ENCODE peak calls at places on chromosomes 1 and 21, in four cellular contexts. O is mesendoderm, H is neuronal stem cell, L is H9. X is an unnamed sample.

GRCh38 chr1:209008586-209008985 is 574.9 kb upstream of the CAMK1G start:
- DNase-seq in O (no peak), H (no peak), L (no peak), X (no peak)

GRCh38 chr1:162548170-162548569 is 13.4 kb upstream of the UAP1 start:
- DNase-seq in O (no peak), H (no peak), L (no peak), X (peak; percentile 54)

GRCh38 chr1:183234660-183235476 is 48.8 kb downstream of the LAMC2 start:
- DNase-seq in O (peak; percentile 97), H (peak; percentile 63), L (peak; percentile 70), X (peak; percentile 98)

GRCh38 chr1:24345334-24345733 is 26.2 kb downstream of the GRHL3 start:
- DNase-seq in O (no peak), H (no peak), L (no peak), X (no peak)

GRCh38 chr1:161439280-161440232 is 65.7 kb upstream of the FCGR2A start:
- DNase-seq in O (peak; percentile 73), H (no peak), L (peak; percentile 56), X (peak; percentile 33)

GRCh38 chr1:30929135-30929889 is 20.8 kb upstream of the SDC3 start:
- DNase-seq in O (peak; percentile 77), H (no peak), L (peak; percentile 73), X (peak; percentile 36)

GRCh38 chr1:234433563-234434285 is 45.3 kb downstream of the TARBP1 start:
- DNase-seq in O (no peak), H (no peak), L (no peak), X (peak; percentile 81)

GRCh38 chr1:159790237-159790917 is 9.6 kb downstream of the DUSP23 start:
- DNase-seq in O (peak; percentile 66), H (peak; percentile 37), L (peak; percentile 54), X (peak; percentile 10)

GRCh38 chr1:155082301-155082940 is 3.8 kb downstream of the EFNA3 start:
- DNase-seq in O (no peak), H (no peak), L (no peak), X (no peak)

GRCh38 chr1:233904979-233905415 is 521 bp downstream of the SLC35F3 start:
- DNase-seq in O (peak; percentile 43), H (no peak), L (no peak), X (no peak)

GRCh38 chr1:224447251-224447650 is 12.7 kb upstream of the WDR26 start:
- DNase-seq in O (no peak), H (no peak), L (no peak), X (peak; percentile 69)

GRCh38 chr1:177451191-177451590 is 280.4 kb downstream of the BRINP2 start:
- DNase-seq in O (no peak), H (no peak), L (no peak), X (no peak)

GRCh38 chr1:244653439-244654283 is 735 bp downstream of the DESI2 start:
- DNase-seq in O (peak; percentile 54), H (peak; percentile 3), L (peak; percentile 33), X (peak; percentile 31)

GRCh38 chr1:246450485-246451251 is 56.4 kb downstream of the SMYD3 start:
- DNase-seq in O (peak; percentile 22), H (peak; percentile 4), L (no peak), X (peak; percentile 35)

GRCh38 chr1:242005866-242006565 is 7.1 kb upstream of the MAP1LC3C start:
- DNase-seq in O (peak; percentile 77), H (no peak), L (no peak), X (no peak)

GRCh38 chr1:97017895-97018294 is 296.3 kb downstream of the PTBP2 start:
- DNase-seq in O (peak; percentile 79), H (peak; percentile 20), L (peak; percentile 39), X (no peak)

GRCh38 chr1:109573785-109574184 is 25.4 kb downstream of the GNAI3 start:
- DNase-seq in O (no peak), H (no peak), L (no peak), X (peak; percentile 65)

GRCh38 chr1:54376085-54377039 is 29.8 kb downstream of the SSBP3 start:
- DNase-seq in O (peak; percentile 62), H (no peak), L (no peak), X (no peak)

GRCh38 chr1:81179239-81179638 is 621.5 kb upstream of the ADGRL2 start:
- DNase-seq in O (no peak), H (no peak), L (no peak), X (peak; percentile 99)

GRCh38 chr1:246608616-246609376 is 42.5 kb downstream of the CNST start:
- DNase-seq in O (peak; percentile 76), H (no peak), L (peak; percentile 31), X (peak; percentile 97)

GRCh38 chr21:42040411-42041180 is 30.4 kb upstream of the ZBTB21 start:
- DNase-seq in O (peak; percentile 36), H (no peak), L (no peak), X (peak; percentile 100)

GRCh38 chr1:45669859-45670655 is 16.3 kb downstream of the GPBP1L1 start:
- DNase-seq in O (no peak), H (no peak), L (no peak), X (peak; percentile 55)

GRCh38 chr1:92797961-92798360 is 13.1 kb upstream of the EVI5 start:
- DNase-seq in O (no peak), H (no peak), L (no peak), X (peak; percentile 86)

GRCh38 chr1:225709101-225709500 is 56.2 kb upstream of the ENAH start:
- DNase-seq in O (no peak), H (no peak), L (no peak), X (no peak)

GRCh38 chr21:45154511-45155508 is 80.4 kb downstream of the ADARB1 start:
- DNase-seq in O (peak; percentile 88), H (no peak), L (peak; percentile 62), X (peak; percentile 87)

DNA sequence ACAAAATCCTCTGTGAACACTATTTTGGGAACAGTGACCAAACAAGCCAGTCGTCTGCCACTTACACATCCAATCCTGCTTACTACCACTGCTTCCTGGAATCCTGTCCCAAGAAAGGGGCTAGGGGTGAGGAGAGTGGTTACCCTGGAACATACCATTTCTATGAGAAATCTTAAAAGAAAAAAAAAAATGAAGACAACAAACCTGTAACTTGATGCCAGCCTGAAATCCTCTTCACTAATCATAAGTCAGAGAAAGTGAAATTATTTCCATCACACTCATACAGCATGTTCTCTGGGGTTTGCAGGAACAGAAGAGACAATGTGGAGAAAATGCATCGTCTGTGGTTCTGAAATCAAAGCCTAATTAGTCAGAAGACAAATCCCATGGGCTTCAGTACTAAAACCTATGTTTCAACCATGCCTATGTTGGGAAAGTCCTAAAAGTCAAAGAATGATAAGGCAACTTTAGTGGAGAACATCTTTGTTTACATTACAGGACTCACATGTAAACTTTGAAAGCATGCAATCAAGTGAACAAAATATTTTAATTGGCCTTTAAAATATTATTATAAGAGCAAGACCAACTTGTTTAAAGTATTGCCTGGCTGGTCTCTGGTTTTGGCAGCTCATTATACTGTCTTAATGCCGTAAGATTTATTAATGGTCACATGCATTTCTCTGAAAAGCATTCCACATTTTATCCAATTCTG is 220.7 kb downstream of the LTN1 start:
- DNase-seq in O (no peak), H (no peak), L (no peak), X (peak; percentile 91)
- H4K8ac ChIP-seq in O (no peak overlapping the region), H (no peak overlapping the region), L (no peak overlapping the region), X (peak overlapping the region; percentile 60)

GRCh38 chr1:61111084-61112050 is 29.0 kb downstream of the NFIA start:
- DNase-seq in O (no peak), H (no peak), L (no peak), X (no peak)
- H3K4me1 ChIP-seq in O (no peaks in the 10 kb centered on the region), H (no peaks in the 10 kb centered on the region), L (peaks cover 4% of the 10 kb centered on the region), X (no peaks in the 10 kb centered on the region)

GRCh38 chr1:171438441-171438840 is 46.9 kb upstream of the PRRC2C start:
- DNase-seq in O (no peak), H (no peak), L (no peak), X (peak; percentile 98)

GRCh38 chr1:171446396-171446795 is 38.9 kb upstream of the PRRC2C start:
- DNase-seq in O (no peak), H (no peak), L (no peak), X (no peak)

GRCh38 chr1:171441278-171441677 is 44.1 kb upstream of the PRRC2C start:
- DNase-seq in O (no peak), H (no peak), L (no peak), X (peak; percentile 89)
- H4K8ac ChIP-seq in O (no peak overlapping the region), H (no peak overlapping the region), L (no peak overlapping the region), X (no peak overlapping the region)

DNA sequence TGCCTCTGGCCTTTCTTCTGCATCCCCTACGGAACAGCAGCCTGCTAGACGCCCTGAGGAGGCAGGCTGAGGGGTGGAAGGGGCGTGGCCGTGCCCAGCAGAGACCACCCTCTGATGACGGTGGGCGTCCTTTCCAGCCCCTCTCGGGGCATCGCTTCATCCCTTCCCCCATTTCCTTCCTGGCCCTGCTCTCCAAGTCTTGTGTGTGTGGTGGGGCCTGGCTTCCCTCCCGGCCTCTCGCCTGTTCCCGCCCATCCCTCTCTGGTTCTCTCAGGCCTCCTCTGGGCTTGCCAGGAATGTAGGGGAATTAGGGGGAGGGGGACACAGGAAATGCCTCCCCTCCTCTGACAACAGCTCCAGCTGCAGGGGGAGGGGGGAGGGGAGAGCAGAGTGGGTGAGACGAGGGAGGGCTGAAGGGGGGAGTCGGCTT is 51.1 kb downstream of the SKI start:
- DNase-seq in O (peak; percentile 100), H (peak; percentile 91), L (peak; percentile 98), X (peak; percentile 94)
- H3K4me1 ChIP-seq in O (peaks cover 16% of the 10 kb centered on the region), H (peaks cover 33% of the 10 kb centered on the region), L (peaks cover 2% of the 10 kb centered on the region), X (peaks cover 50% of the 10 kb centered on the region)

DNA sequence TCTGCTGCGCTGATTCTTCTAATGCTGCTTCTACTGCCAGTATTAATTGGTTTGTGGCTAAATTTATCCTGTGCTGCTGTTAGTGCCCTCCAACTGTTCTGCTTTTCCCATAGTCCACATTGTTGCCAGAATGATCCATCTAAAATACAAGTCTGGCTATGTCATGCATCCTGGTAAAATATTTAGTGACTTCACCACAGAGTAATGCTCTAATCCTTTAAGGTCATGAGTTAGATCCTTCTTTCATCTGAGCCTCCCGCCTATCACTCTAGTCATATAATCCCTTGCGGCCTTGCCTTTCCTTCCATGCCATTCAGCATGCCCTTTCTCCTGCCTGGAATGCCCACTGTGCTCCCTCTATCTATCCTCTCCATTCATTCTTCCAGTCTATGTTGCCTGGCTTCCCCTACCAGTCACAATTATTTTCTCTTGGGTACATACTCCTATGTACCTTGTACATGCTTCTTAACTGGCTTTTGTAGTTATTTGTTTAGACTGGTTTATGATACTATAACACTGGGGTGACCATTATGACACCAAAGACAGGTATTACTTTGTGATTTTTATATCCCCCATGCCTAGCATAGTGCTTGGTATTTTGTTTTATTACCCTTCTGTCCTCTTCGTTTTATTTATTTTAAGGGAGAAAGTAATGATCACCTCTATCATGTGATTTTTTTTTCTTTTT is 144.0 kb downstream of the MAGI3 start:
- DNase-seq in O (peak; percentile 71), H (no peak), L (no peak), X (peak; percentile 84)
- H4K8ac ChIP-seq in O (no peak overlapping the region), H (no peak overlapping the region), L (no peak overlapping the region), X (peak overlapping the region; percentile 70)

X was measured in IMR-90.